ENCODE peak calls at places on chromosomes 7 and 10, in six cellular contexts. C is HCT116, K is HepG2, Y is GM12878, L is K562, D is endothelial cell of umbilical vein. J is an unnamed sample. For H3K79me2, the result is how much of the 10 kb centered on the place peaks cover.

GRCh38 chr7:44189286-44189992 is at the start of gene GCK:
- DNase-seq in C (no peak), K (no peak), Y (no peak), L (no peak), D (no peak), J (no peak)

GRCh38 chr10:18594574-18595156 is 56.7 kb downstream of the NSUN6 start:
- DNase-seq in C (no peak), K (peak), Y (no peak), L (peak), D (no peak), J (peak)

GRCh38 chr10:3172081-3172445 is 519 bp downstream of the PITRM1 start:
- DNase-seq in C (peak), K (peak), Y (no peak), L (no peak), D (peak), J (no peak)

GRCh38 chr10:97539523-97540200 is 32.9 kb upstream of the ANKRD2 start:
- DNase-seq in C (no peak), K (no peak), Y (no peak), L (no peak), D (no peak), J (peak)

GRCh38 chr10:32981760-32982159 is 23.7 kb upstream of the ITGB1 start:
- DNase-seq in C (no peak), K (no peak), Y (no peak), L (no peak), D (peak), J (no peak)

GRCh38 chr7:7416031-7416968 is 119.4 kb downstream of the COL28A1 start:
- DNase-seq in C (no peak), K (no peak), Y (no peak), L (no peak), D (no peak), J (no peak)

GRCh38 chr7:74479961-74480829 is 26.5 kb downstream of the GTF2IRD1 start:
- DNase-seq in C (no peak), K (peak), Y (no peak), L (no peak), D (peak), J (peak)

GRCh38 chr7:2166625-2167280 is 66.0 kb downstream of the MAD1L1 start:
- DNase-seq in C (no peak), K (no peak), Y (no peak), L (no peak), D (no peak), J (no peak)

GRCh38 chr7:31517513-31517912 is 3.6 kb downstream of the ITPRID1 start:
- DNase-seq in C (no peak), K (no peak), Y (no peak), L (no peak), D (no peak), J (no peak)

GRCh38 chr7:42961182-42961581 is 29.0 kb downstream of the MRPL32 start:
- DNase-seq in C (no peak), K (no peak), Y (no peak), L (no peak), D (no peak), J (no peak)

GRCh38 chr7:151439855-151440798 is at the start of gene CRYGN:
- DNase-seq in C (no peak), K (no peak), Y (no peak), L (no peak), D (no peak), J (peak)

GRCh38 chr10:73648252-73648651 is 7.0 kb upstream of the MYOZ1 start:
- DNase-seq in C (no peak), K (no peak), Y (no peak), L (no peak), D (no peak), J (no peak)

GRCh38 chr7:131000389-131000788 is 266.4 kb upstream of the KLF14 start:
- DNase-seq in C (no peak), K (no peak), Y (no peak), L (no peak), D (no peak), J (no peak)

GRCh38 chr7:66183700-66184099 is 21.4 kb upstream of the TPST1 start:
- DNase-seq in C (no peak), K (no peak), Y (no peak), L (no peak), D (no peak), J (no peak)

GRCh38 chr10:114777415-114777814 is 44.2 kb upstream of the FHIP2A start:
- DNase-seq in C (no peak), K (no peak), Y (no peak), L (no peak), D (no peak), J (no peak)

GRCh38 chr10:131231965-131232541 is 79.5 kb downstream of the TCERG1L start:
- DNase-seq in C (no peak), K (no peak), Y (no peak), L (no peak), D (no peak), J (no peak)

GRCh38 chr7:28160551-28160991 is 20.0 kb downstream of the JAZF1 start:
- DNase-seq in C (no peak), K (no peak), Y (no peak), L (no peak), D (no peak), J (no peak)

GRCh38 chr10:62050941-62051433 is 149.5 kb downstream of the ARID5B start:
- DNase-seq in C (peak), K (peak), Y (peak), L (peak), D (peak), J (no peak)

GRCh38 chr10:69218831-69219230 is 1.3 kb upstream of the HKDC1 start:
- DNase-seq in C (no peak), K (no peak), Y (no peak), L (no peak), D (no peak), J (no peak)

GRCh38 chr7:16813232-16813616 is 8.4 kb upstream of the AGR2 start:
- DNase-seq in C (no peak), K (no peak), Y (no peak), L (no peak), D (no peak), J (no peak)

GRCh38 chr7:50653997-50654425 is 88.8 kb upstream of the DDC start:
- DNase-seq in C (no peak), K (no peak), Y (no peak), L (no peak), D (no peak), J (peak)

GRCh38 chr10:22309180-22310000 is 6.8 kb upstream of the COMMD3 start:
- DNase-seq in C (no peak), K (no peak), Y (no peak), L (no peak), D (no peak), J (no peak)

GRCh38 chr7:52726493-52726892 is 308.9 kb upstream of the POM121L12 start:
- DNase-seq in C (no peak), K (no peak), Y (no peak), L (no peak), D (no peak), J (no peak)

GRCh38 chr10:106866244-106866845 is 298.2 kb downstream of the SORCS1 start:
- DNase-seq in C (no peak), K (no peak), Y (peak), L (no peak), D (no peak), J (no peak)

GRCh38 chr7:1555813-1556540 is at the start of gene TMEM184A:
- DNase-seq in C (peak), K (peak), Y (no peak), L (peak), D (no peak), J (peak)

DNA sequence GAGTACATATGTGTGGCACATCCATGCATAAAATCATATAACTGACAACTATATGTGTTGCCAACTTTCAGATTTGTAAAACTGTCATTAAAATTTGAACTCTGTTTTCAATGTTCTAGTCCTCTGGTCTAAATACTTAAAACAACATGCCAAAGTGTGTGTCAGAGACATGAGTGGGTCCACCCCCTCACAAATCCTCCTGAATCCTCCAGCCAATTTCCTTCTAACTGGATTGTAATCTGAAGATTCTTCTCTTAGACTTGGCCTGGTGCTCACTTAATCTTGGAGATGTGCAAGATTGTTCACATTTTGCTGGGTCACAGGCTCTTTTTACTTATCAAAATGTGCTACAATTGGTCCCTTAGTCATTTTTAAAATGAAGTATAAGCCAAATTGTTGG is 184.1 kb downstream of the RELN start:
- DNase-seq in C (no peak), K (no peak), Y (no peak), L (no peak), D (no peak), J (no peak)
- TF ChIP-seq POLR2A in C (no peak), K (no peak), Y (no peak), L (no peak), D (no peak), J (no peak)

GRCh38 chr7:34136698-34137097 is 231.4 kb downstream of the BMPER start:
- DNase-seq in C (no peak), K (no peak), Y (no peak), L (no peak), D (no peak), J (no peak)
- H3K79me2 ChIP-seq in C (under half), K (under half), Y (under half), L (under half), D (under half), J (under half)

GRCh38 chr10:113600569-113600968 is 47.7 kb downstream of the HABP2 start:
- DNase-seq in C (no peak), K (no peak), Y (no peak), L (no peak), D (no peak), J (no peak)

GRCh38 chr10:113604572-113604971 is 51.7 kb downstream of the HABP2 start:
- DNase-seq in C (no peak), K (no peak), Y (no peak), L (no peak), D (no peak), J (no peak)

GRCh38 chr10:113605207-113605606 is 52.4 kb downstream of the HABP2 start:
- DNase-seq in C (no peak), K (no peak), Y (no peak), L (no peak), D (no peak), J (no peak)

DNA sequence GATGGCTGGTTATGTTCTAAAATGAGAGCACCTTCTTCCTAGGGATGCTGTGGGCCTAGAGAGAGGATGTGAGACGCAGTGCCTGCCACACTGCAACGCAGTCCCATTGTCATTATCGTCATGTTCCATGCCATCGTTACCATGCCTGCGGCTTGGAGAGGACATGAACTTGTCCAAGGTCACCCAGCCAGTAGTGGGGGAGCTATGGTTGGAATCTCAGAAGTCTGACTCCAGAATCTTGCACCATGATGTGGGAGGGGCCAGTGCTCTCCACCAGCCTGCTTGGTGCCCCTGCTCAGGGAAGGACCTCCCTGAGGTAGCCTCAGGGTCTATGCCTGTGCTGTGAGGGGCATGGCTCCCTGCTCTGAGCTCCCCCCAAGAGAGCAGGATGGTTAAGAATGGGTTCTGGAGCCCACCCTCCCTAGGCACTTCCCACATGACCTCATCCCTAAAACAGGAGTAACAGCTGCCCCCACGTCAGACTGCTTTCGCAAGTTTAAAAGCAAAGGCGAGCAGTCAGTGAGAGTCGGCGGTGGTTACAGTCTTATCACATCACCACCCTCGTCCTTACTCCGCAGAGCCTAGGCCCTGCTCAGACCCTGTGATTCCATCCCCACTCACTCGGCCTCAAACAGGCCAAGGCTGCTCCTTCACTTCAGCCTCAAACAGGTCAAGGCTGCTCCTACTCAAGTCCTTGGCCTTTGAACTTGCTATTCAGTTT is 50.4 kb downstream of the HABP2 start:
- DNase-seq in C (no peak), K (no peak), Y (no peak), L (no peak), D (no peak), J (no peak)
- TF ChIP-seq POLR2A in C (no peak), K (no peak), Y (no peak), L (no peak), D (no peak), J (no peak)

GRCh38 chr10:79274279-79275104 is 72.8 kb upstream of the PPIF start:
- DNase-seq in C (no peak), K (no peak), Y (no peak), L (no peak), D (no peak), J (no peak)
- H3K79me2 ChIP-seq in C (under half), K (under half), Y (half or more), L (under half), D (under half), J (under half)

DNA sequence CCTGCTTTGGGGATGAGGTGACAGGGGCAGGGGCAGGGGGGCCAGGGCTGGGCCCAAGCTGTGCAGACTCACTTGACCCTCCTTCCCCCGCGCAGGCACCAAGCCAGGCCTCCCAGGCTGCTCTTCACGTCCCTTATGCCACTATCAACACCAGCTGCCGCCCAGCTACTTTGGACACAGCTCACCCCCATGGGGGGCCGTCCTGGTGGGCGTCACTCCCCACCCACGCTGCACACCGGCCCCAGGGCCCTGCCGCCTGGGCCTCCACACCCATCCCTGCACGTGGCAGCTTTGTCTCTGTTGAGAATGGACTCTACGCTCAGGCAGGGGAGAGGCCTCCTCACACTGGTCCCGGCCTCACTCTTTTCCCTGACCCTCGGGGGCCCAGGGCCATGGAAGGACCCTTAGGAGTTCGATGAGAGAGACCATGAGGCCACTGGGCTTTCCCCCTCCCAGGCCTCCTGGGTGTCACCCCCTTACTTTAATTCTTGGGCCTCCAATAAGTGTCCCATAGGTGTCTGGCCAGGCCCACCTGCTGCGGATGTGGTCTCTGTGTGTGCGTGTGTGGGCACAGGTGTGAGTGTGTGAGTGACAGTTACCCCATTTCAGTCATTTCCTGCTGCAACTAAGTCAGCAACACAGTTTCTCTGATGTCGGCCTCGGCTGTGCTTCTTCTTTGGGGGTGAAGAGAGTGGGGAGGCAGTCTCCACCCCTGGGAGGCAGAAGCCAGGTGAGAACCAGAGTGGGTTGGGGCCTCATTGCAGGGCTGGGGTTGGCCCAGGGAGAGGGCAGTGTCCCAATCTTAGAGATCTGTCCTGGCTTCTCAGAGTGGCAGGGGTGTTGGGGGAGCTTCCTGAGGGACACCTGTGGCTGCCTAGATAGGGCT is 1.3 kb downstream of the PVRIG start:
- DNase-seq in C (no peak), K (no peak), Y (peak), L (no peak), D (no peak), J (no peak)
- TF ChIP-seq POLR2A in C (no peak), K (no peak), Y (peak), L (no peak), D (no peak), J (no peak)

GRCh38 chr7:111108526-111108925 is 17.6 kb downstream of the LRRN3 start:
- DNase-seq in C (no peak), K (peak), Y (no peak), L (no peak), D (no peak), J (no peak)
- H3K79me2 ChIP-seq in C (under half), K (under half), Y (under half), L (under half), D (under half), J (under half)